ENCODE peak calls at places on chromosomes 2 and 18, in nine cellular contexts. N is H7; V is CD8-positive, alpha-beta T cell; Z is GM23338; X is cardiac muscle cell; K is left ventricle myocardium inferior; Q is body of pancreas; L is transverse colon; D is iPS DF 6.9. I is an unnamed sample. For H3K27me3, the result is how much of the 10 kb centered on the place peaks cover.

GRCh38 chr2:204913854-204914464 is 368.7 kb downstream of the PARD3B start:
- DNase-seq in N (no peak), V (no peak), Z (peak), X (no peak), K (no peak), Q (no peak), L (no peak), D (no peak), I (no peak)

GRCh38 chr2:165277295-165277694 is 38.1 kb downstream of the SCN2A start:
- DNase-seq in N (no peak), V (no peak), Z (no peak), X (no peak), K (no peak), Q (no peak), L (no peak), D (no peak), I (no peak)

GRCh38 chr2:105789745-105790466 is 45.2 kb downstream of the NCK2 start:
- DNase-seq in N (no peak), V (peak), Z (no peak), X (no peak), K (no peak), Q (no peak), L (peak), D (no peak), I (peak)

GRCh38 chr2:30450025-30450424 is 3.0 kb downstream of the LCLAT1 start:
- DNase-seq in N (no peak), V (no peak), Z (no peak), X (no peak), K (no peak), Q (peak), L (no peak), D (no peak), I (no peak)

GRCh38 chr18:48783616-48784520 is 166.9 kb downstream of the SMAD7 start:
- DNase-seq in N (no peak), V (no peak), Z (no peak), X (no peak), K (no peak), Q (no peak), L (no peak), D (no peak), I (no peak)

GRCh38 chr2:71675296-71675695 is 221.9 kb downstream of the DYSF start:
- DNase-seq in N (no peak), V (no peak), Z (no peak), X (no peak), K (no peak), Q (peak), L (peak), D (no peak), I (no peak)

GRCh38 chr18:21112543-21113105 is 1.0 kb upstream of the ROCK1 start:
- DNase-seq in N (no peak), V (no peak), Z (no peak), X (no peak), K (no peak), Q (no peak), L (no peak), D (no peak), I (no peak)

GRCh38 chr18:53799134-53799533 is 425.3 kb downstream of the MBD2 start:
- DNase-seq in N (no peak), V (no peak), Z (no peak), X (no peak), K (no peak), Q (no peak), L (no peak), D (no peak), I (no peak)

GRCh38 chr18:49628993-49629795 is 67.3 kb downstream of the LIPG start:
- DNase-seq in N (peak), V (no peak), Z (peak), X (no peak), K (peak), Q (peak), L (peak), D (no peak), I (peak)

GRCh38 chr2:207311316-207312005 is 145.7 kb upstream of the KLF7 start:
- DNase-seq in N (no peak), V (no peak), Z (no peak), X (no peak), K (no peak), Q (peak), L (peak), D (no peak), I (peak)

GRCh38 chr2:27408601-27409320 is 630 bp downstream of the PPM1G start:
- DNase-seq in N (peak), V (no peak), Z (peak), X (no peak), K (peak), Q (no peak), L (peak), D (no peak), I (peak)

GRCh38 chr18:2908946-2909335 is 62.1 kb downstream of the EMILIN2 start:
- DNase-seq in N (no peak), V (no peak), Z (no peak), X (no peak), K (no peak), Q (no peak), L (no peak), D (no peak), I (no peak)

GRCh38 chr2:33529771-33530481 is 53.5 kb downstream of the RASGRP3 start:
- DNase-seq in N (no peak), V (no peak), Z (peak), X (no peak), K (no peak), Q (no peak), L (no peak), D (no peak), I (peak)

GRCh38 chr2:192196451-192197194 is 1.9 kb upstream of the TMEFF2 start:
- DNase-seq in N (peak), V (no peak), Z (peak), X (no peak), K (no peak), Q (no peak), L (no peak), D (no peak), I (no peak)

GRCh38 chr2:109380502-109381326 is 233.1 kb downstream of the SEPTIN10 start:
- DNase-seq in N (peak), V (no peak), Z (no peak), X (no peak), K (no peak), Q (peak), L (peak), D (no peak), I (no peak)

GRCh38 chr2:121837596-121837995 is 82.1 kb downstream of the TSN start:
- DNase-seq in N (no peak), V (no peak), Z (no peak), X (no peak), K (peak), Q (no peak), L (no peak), D (no peak), I (no peak)

GRCh38 chr2:45320956-45321355 is 290.1 kb downstream of the SRBD1 start:
- DNase-seq in N (no peak), V (no peak), Z (no peak), X (no peak), K (no peak), Q (no peak), L (no peak), D (no peak), I (no peak)

GRCh38 chr2:198534756-198535155 is 730.4 kb downstream of the PLCL1 start:
- DNase-seq in N (no peak), V (no peak), Z (no peak), X (no peak), K (no peak), Q (no peak), L (no peak), D (no peak), I (no peak)

GRCh38 chr2:96537734-96538486 is 1.4 kb downstream of the ARID5A start:
- DNase-seq in N (peak), V (peak), Z (peak), X (no peak), K (no peak), Q (no peak), L (no peak), D (no peak), I (no peak)

GRCh38 chr18:71966791-71967190 is 577.4 kb downstream of the CBLN2 start:
- DNase-seq in N (no peak), V (no peak), Z (no peak), X (no peak), K (no peak), Q (no peak), L (no peak), D (no peak), I (no peak)

GRCh38 chr2:142874293-142874814 is 3.1 kb upstream of the KYNU start:
- DNase-seq in N (no peak), V (no peak), Z (no peak), X (no peak), K (no peak), Q (peak), L (peak), D (no peak), I (peak)

GRCh38 chr2:180413331-180413730 is 406.2 kb upstream of the CWC22 start:
- DNase-seq in N (no peak), V (no peak), Z (no peak), X (no peak), K (no peak), Q (no peak), L (no peak), D (no peak), I (no peak)

GRCh38 chr2:33258387-33258786 is 218.1 kb upstream of the RASGRP3 start:
- DNase-seq in N (no peak), V (no peak), Z (no peak), X (no peak), K (no peak), Q (no peak), L (no peak), D (no peak), I (no peak)

GRCh38 chr18:5317186-5317585 is 21.7 kb upstream of the ZBTB14 start:
- DNase-seq in N (no peak), V (no peak), Z (no peak), X (no peak), K (no peak), Q (no peak), L (no peak), D (no peak), I (no peak)

GRCh38 chr2:156536534-156536933 is 100.4 kb downstream of the GPD2 start:
- DNase-seq in N (no peak), V (no peak), Z (no peak), X (no peak), K (no peak), Q (no peak), L (no peak), D (no peak), I (no peak)
- H3K4me3 ChIP-seq in N (no peak), V (no peak), Z (no peak), X (no peak), K (no peak), Q (no peak), L (no peak), D (no peak), I (no peak)

DNA sequence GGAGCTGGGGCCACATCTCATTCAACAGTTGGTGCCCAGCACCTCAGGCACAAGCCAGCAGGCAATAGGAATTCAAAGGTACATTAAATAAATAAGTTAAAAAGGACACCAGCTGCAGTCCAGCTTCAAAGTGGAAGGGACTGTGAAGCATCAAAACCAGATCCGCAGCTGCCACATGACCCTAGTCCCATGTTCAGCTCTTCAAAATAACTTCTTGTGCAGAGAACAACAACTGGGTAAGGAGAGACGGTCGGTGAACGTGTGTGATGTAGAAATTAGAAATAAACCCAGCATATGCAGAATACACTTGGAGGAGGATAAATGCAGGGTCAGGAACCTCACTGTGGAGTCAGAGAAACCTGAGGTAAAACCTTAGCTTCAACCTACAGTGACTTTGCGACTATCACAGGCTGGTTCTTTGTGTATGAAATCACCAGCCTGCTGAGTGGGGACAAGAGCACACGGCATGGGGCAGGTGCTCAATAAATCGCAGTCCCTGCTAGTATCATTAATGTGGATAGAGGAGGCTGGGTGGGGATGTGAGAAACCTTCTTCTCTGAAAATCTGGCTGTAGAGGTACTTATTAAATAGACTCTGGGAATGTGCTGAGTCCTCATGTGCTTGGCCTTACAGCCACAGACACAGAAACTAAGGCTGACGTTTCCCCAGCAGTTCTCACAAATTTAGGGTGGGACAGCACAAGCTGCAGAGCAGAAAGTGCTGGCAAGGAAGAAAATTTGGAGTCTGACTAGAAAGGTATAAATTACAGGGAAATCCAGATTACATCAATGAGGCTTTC is 20.8 kb downstream of the FBXO15 start:
- DNase-seq in N (peak), V (no peak), Z (no peak), X (no peak), K (no peak), Q (no peak), L (no peak), D (no peak), I (no peak)
- H3K27me3 ChIP-seq in N (under half), V (under half), Z (under half), X (under half), K (under half), Q (under half), L (under half), D (under half), I (under half)

GRCh38 chr18:58270396-58270795 is 226.4 kb downstream of the NEDD4L start:
- DNase-seq in N (no peak), V (no peak), Z (no peak), X (no peak), K (no peak), Q (no peak), L (no peak), D (no peak), I (no peak)

GRCh38 chr18:58266291-58266690 is 222.3 kb downstream of the NEDD4L start:
- DNase-seq in N (no peak), V (no peak), Z (no peak), X (no peak), K (no peak), Q (no peak), L (no peak), D (no peak), I (no peak)

GRCh38 chr18:58267493-58267892 is 223.5 kb downstream of the NEDD4L start:
- DNase-seq in N (no peak), V (no peak), Z (no peak), X (no peak), K (no peak), Q (no peak), L (no peak), D (no peak), I (no peak)

GRCh38 chr18:58269931-58270330 is 225.9 kb downstream of the NEDD4L start:
- DNase-seq in N (no peak), V (no peak), Z (no peak), X (no peak), K (no peak), Q (peak), L (no peak), D (no peak), I (no peak)

DNA sequence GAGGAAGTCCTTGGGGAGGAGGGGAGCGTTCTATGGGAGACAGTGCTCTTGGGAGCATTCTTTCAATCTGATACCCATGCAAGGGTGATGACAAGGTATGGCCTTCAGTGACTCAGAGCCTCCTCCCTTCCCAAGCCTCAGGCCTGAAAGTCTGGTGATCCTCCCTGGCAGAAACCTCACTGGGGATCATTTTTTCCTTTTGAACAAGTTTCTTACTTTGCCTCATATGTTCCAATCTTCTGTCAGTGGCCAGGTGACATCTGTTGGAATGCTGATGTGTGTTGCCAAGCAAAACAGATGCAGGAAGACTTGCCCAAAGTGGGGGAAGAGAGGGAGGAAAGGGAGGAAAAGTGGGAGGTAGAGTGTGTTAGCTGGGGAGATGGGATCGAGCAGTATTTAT is 224.8 kb downstream of the NEDD4L start:
- DNase-seq in N (no peak), V (no peak), Z (no peak), X (no peak), K (no peak), Q (no peak), L (no peak), D (no peak), I (peak)
- H3K4me3 ChIP-seq in N (no peak), V (no peak), Z (no peak), X (no peak), K (no peak), Q (no peak), L (no peak), D (no peak), I (no peak)

GRCh38 chr2:3968736-3969135 is 265.4 kb downstream of the DCDC2C start:
- DNase-seq in N (no peak), V (no peak), Z (no peak), X (peak), K (no peak), Q (no peak), L (no peak), D (no peak), I (no peak)
- H3K27me3 ChIP-seq in N (under half), V (under half), Z (under half), X (under half), K (half or more), Q (under half), L (under half), D (under half), I (under half)